ENCODE peak calls at places on chromosomes 11 and 22, in seven cellular contexts. E is suprapubic skin, R is SK-N-SH, W is aorta, I is lower lobe of right lung, S is adrenal gland, K is colonic mucosa. C is an unnamed sample. For H3K4me1 and H3K9me3, the result is how much of the 10 kb centered on the place peaks cover.

GRCh38 chr11:96324912-96325311 is 18.1 kb downstream of the MAML2 start:
- DNase-seq in I (no peak), R (no peak), E (no peak), S (no peak), K (no peak), W (no peak), C (no peak)

GRCh38 chr22:32949719-32950118 is 108.5 kb downstream of the SYN3 start:
- DNase-seq in W (no peak), R (peak), E (no peak), K (no peak), S (no peak), I (no peak), C (no peak)

GRCh38 chr22:19208287-19208847 is 29.8 kb upstream of the SLC25A1 start:
- DNase-seq in R (peak), S (no peak), E (no peak), I (no peak), W (no peak), K (no peak), C (no peak)

GRCh38 chr11:63639195-63639832 is 25.1 kb upstream of the PLAAT3 start:
- DNase-seq in I (no peak), E (no peak), W (no peak), S (no peak), R (no peak), K (no peak), C (no peak)

GRCh38 chr11:120807414-120808150 is 216.3 kb upstream of the TBCEL start:
- DNase-seq in S (no peak), R (no peak), E (no peak), W (peak), I (no peak), K (no peak), C (no peak)

GRCh38 chr11:116693206-116694016 is 79.4 kb downstream of the BUD13 start:
- DNase-seq in S (no peak), W (peak), R (peak), I (no peak), E (peak), K (peak), C (no peak)

GRCh38 chr11:93500759-93501158 is 42.4 kb downstream of the SMCO4 start:
- DNase-seq in E (no peak), I (no peak), K (no peak), S (no peak), R (no peak), W (no peak), C (no peak)

GRCh38 chr11:882593-882992 is 28.0 kb downstream of the CHID1 start:
- DNase-seq in W (no peak), R (no peak), E (no peak), K (no peak), S (no peak), I (no peak), C (no peak)

GRCh38 chr11:30786392-30787120 is 200.4 kb upstream of the MPPED2 start:
- DNase-seq in I (no peak), E (no peak), S (no peak), K (no peak), R (no peak), W (no peak), C (no peak)

GRCh38 chr22:20638143-20638870 is 130.9 kb downstream of the MED15 start:
- DNase-seq in S (no peak), K (no peak), E (no peak), I (no peak), W (no peak), R (no peak), C (no peak)

GRCh38 chr11:104487035-104487775 is 323.3 kb upstream of the PDGFD start:
- DNase-seq in I (no peak), W (no peak), K (no peak), S (no peak), R (peak), E (no peak), C (no peak)

GRCh38 chr11:79174045-79175008 is 266.5 kb downstream of the TENM4 start:
- DNase-seq in W (no peak), E (no peak), S (no peak), I (no peak), K (no peak), R (no peak), C (no peak)

GRCh38 chr11:13249992-13250391 is 27.6 kb upstream of the BMAL1 start:
- DNase-seq in I (no peak), K (no peak), E (no peak), R (no peak), S (no peak), W (no peak), C (no peak)

GRCh38 chr11:102287963-102288744 is 29.1 kb upstream of the BIRC3 start:
- DNase-seq in I (no peak), R (peak), K (peak), E (no peak), W (no peak), S (peak), C (no peak)

GRCh38 chr11:3732671-3733070 is 61.5 kb upstream of the CHRNA10 start:
- DNase-seq in W (no peak), I (no peak), E (no peak), R (no peak), S (no peak), K (no peak), C (no peak)

GRCh38 chr11:125398994-125399638 is 96.9 kb downstream of the FEZ1 start:
- DNase-seq in W (peak), I (no peak), R (peak), S (no peak), E (no peak), K (no peak), C (no peak)

GRCh38 chr11:31442086-31442485 is 67.3 kb downstream of the IMMP1L start:
- DNase-seq in S (no peak), I (no peak), E (no peak), R (no peak), W (no peak), K (no peak), C (no peak)

GRCh38 chr22:39240841-39241631 is 3.7 kb downstream of the PDGFB start:
- DNase-seq in E (no peak), S (no peak), R (no peak), I (peak), K (peak), W (no peak), C (peak)

GRCh38 chr22:26169312-26170111 is at the start of gene SEZ6L:
- DNase-seq in W (peak), E (peak), I (peak), S (peak), R (peak), K (no peak), C (peak)

GRCh38 chr11:131204984-131205383 is 165.4 kb upstream of the NTM start:
- DNase-seq in E (no peak), R (no peak), W (no peak), I (no peak), S (no peak), K (no peak), C (no peak)

GRCh38 chr22:31942091-31942490 is 2.2 kb upstream of the YWHAH start:
- DNase-seq in K (no peak), E (no peak), R (no peak), I (no peak), W (no peak), S (no peak), C (no peak)

GRCh38 chr11:1943977-1944376 is 3.2 kb upstream of the MRPL23 start:
- DNase-seq in E (peak), R (no peak), W (peak), I (peak), K (no peak), S (peak), C (no peak)

GRCh38 chr11:69831985-69832384 is 12.8 kb upstream of the FGF3 start:
- DNase-seq in I (no peak), E (no peak), S (no peak), W (no peak), K (no peak), R (no peak), C (no peak)

GRCh38 chr11:132111341-132111740 is 740.9 kb downstream of the NTM start:
- DNase-seq in K (no peak), E (no peak), W (no peak), R (no peak), I (no peak), S (no peak), C (no peak)

GRCh38 chr11:69027704-69028372 is 14.8 kb upstream of the MRGPRF start:
- DNase-seq in K (no peak), W (no peak), I (peak), E (no peak), R (no peak), S (no peak), C (no peak)

GRCh38 chr11:17734986-17735822 is 623 bp downstream of the KCNC1 start:
- DNase-seq in K (peak), I (peak), W (peak), R (peak), E (peak), S (peak), C (peak)

GRCh38 chr11:106477776-106478175 is 400.3 kb downstream of the AASDHPPT start:
- DNase-seq in K (no peak), I (no peak), R (no peak), W (no peak), E (no peak), S (no peak), C (no peak)

GRCh38 chr11:67484847-67485311 is 2.1 kb downstream of the AIP start:
- DNase-seq in K (peak), E (peak), R (no peak), I (peak), W (peak), S (no peak), C (no peak)
- H3K4me1 ChIP-seq in K (under half), E (under half), R (under half), I (under half), W (under half), S (under half), C (under half)

DNA sequence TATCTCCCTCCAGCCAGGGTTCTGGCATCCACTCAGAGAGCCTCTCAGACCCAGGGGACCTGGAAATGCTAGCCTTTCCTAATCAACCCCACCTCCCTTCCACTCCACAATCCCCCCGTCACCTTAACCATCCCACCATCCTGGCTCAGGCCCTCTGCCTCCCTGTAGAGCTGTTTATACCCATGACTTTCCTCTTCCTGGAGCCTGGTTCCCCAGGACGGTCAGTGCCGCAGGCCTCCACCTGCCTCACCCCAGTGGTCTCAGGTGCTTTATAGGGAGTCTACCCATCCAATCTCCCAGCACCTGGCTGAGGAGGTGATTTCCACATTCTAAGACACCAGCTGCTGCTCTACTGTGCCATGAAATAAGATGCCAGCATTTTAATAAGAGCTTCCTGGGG is 1159.5 kb downstream of the TBC1D22A start:
- DNase-seq in K (no peak), I (no peak), R (no peak), E (no peak), S (no peak), W (no peak), C (no peak)
- H3K9me3 ChIP-seq in K (under half), I (under half), R (under half), E (under half), S (under half), W (under half), C (under half)

DNA sequence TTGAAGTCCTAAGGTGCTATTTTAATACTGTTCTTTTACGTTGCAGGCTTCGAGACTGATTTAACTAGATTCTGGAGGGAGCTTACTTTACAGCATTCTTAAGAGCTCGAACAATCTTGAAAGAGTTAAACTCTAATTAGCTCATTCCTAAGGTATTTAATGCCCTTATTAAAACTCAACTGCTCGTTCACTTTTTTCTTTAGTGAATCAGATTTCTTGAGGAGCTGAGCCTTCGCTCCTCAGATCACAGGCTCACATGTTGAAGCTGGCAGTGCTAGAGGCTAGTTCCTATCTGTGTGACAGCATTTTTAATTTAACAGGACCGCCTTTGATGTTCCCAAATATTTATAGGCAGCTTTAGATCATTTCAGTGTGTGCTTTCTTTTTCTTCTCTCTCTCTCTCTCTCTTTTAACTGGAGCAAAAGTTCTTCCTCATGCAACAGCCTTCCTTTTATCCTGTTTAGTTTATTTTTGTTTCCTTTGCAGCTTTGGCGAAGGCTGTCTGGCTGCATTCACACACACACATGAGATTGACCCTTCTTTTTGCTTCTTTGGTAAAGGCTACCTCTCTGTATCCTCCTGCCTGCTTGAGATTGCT is 20.9 kb downstream of the ZNRF3 start:
- DNase-seq in I (no peak), E (no peak), K (no peak), R (no peak), W (peak), S (no peak), C (no peak)
- H3K4me1 ChIP-seq in I (under half), E (half or more), K (under half), R (under half), W (under half), S (under half), C (half or more)

GRCh38 chr22:16968218-16968595 is 39.8 kb downstream of the GAB4 start:
- DNase-seq in S (no peak), K (no peak), W (no peak), R (no peak), E (no peak), I (no peak), C (no peak)
- H3K9me3 ChIP-seq in S (under half), K (under half), W (under half), R (under half), E (under half), I (under half), C (under half)

GRCh38 chr11:47254381-47254780 is 3.4 kb upstream of the NR1H3 start:
- DNase-seq in I (peak), R (no peak), E (no peak), K (no peak), S (peak), W (no peak), C (no peak)

GRCh38 chr11:47257178-47257517 is 648 bp upstream of the NR1H3 start:
- DNase-seq in W (no peak), I (no peak), E (no peak), R (no peak), S (no peak), K (no peak), C (no peak)

GRCh38 chr11:47257518-47258316 is at the start of gene NR1H3:
- DNase-seq in I (peak), S (peak), K (peak), E (peak), R (peak), W (peak), C (peak)

GRCh38 chr11:47258317-47258902 is 614 bp downstream of the NR1H3 start:
- DNase-seq in S (no peak), I (no peak), W (peak), K (no peak), R (no peak), E (no peak), C (no peak)

GRCh38 chr11:47256374-47256773 is 1.4 kb upstream of the NR1H3 start:
- DNase-seq in W (no peak), S (no peak), R (no peak), E (no peak), K (no peak), I (no peak), C (no peak)
- H3K4me1 ChIP-seq in W (under half), S (under half), R (under half), E (half or more), K (under half), I (half or more), C (half or more)

DNA sequence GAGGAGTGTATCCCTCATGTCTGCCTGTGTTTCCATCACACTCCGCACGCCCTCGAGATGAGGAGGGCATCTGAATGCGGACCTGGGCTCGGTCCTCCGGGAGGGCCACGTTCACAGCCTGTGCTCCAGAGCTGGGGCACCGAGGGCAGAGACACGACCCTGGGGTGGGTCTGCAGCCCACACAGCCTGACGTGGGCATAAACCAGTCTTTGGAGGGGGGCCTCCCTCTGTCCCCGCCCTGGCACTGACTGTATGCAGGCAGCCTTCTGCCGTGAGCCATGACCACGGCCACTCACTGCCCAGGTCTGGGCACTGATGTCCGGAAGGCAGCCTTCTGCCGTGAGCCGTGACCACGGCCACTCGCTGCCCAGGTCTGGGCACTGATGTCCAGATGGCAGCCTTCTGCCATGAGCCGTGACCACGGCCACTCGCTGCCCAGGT is 1425.1 kb downstream of the BRD1 start:
- DNase-seq in K (no peak), I (no peak), R (no peak), W (peak), E (peak), S (no peak), C (no peak)
- H3K9me3 ChIP-seq in K (under half), I (under half), R (under half), W (under half), E (under half), S (under half), C (under half)

GRCh38 chr22:28942801-28943500 is 59.6 kb downstream of the ZNRF3 start:
- DNase-seq in R (no peak), E (no peak), I (no peak), K (no peak), W (no peak), S (no peak), C (no peak)
- H3K4me1 ChIP-seq in R (under half), E (under half), I (under half), K (under half), W (under half), S (under half), C (under half)

GRCh38 chr11:80462211-80462610 is 1021.4 kb upstream of the TENM4 start:
- DNase-seq in I (no peak), K (no peak), R (no peak), S (no peak), E (no peak), W (no peak), C (no peak)
- H3K9me3 ChIP-seq in I (under half), K (under half), R (under half), S (under half), E (under half), W (under half), C (under half)

C was measured in left ventricle myocardium inferior.